ENCODE peak calls at places on chromosomes 5 and 9, in nine cellular contexts. One of them, this sample, is unnamed.
A peak's percentile ranks its signal among the peaks of the same experiment; 100 is the strongest.

GRCh38 chr5:14809369-14810144 is 62.0 kb downstream of the ANKH start:
- DNase-seq in thyroid gland: peak; percentile 26
- DNase-seq in PC-3: peak; percentile 93
- DNase-seq in right cardiac atrium: peak; percentile 60
- DNase-seq in astrocyte: peak; percentile 92
- DNase-seq in sigmoid colon: peak; percentile 73
- DNase-seq in PC-9: peak; percentile 69
- DNase-seq in small intestine: peak; percentile 37
- DNase-seq in lung: peak; percentile 39
- DNase-seq in this sample: peak; percentile 40

GRCh38 chr5:141135030-141135717 is at the start of gene PCDHB5:
- DNase-seq in right cardiac atrium: no peak
- DNase-seq in PC-9: no peak
- DNase-seq in sigmoid colon: no peak
- DNase-seq in PC-3: no peak
- DNase-seq in thyroid gland: peak; percentile 6
- DNase-seq in astrocyte: no peak
- DNase-seq in small intestine: no peak
- DNase-seq in lung: no peak
- DNase-seq in this sample: no peak

GRCh38 chr9:76107487-76107886 is 217.0 kb downstream of the PCSK5 start:
- DNase-seq in PC-9: no peak
- DNase-seq in right cardiac atrium: peak; percentile 47
- DNase-seq in astrocyte: peak; percentile 86
- DNase-seq in small intestine: no peak
- DNase-seq in lung: no peak
- DNase-seq in sigmoid colon: peak; percentile 74
- DNase-seq in PC-3: no peak
- DNase-seq in thyroid gland: no peak
- DNase-seq in this sample: no peak

GRCh38 chr5:109823597-109823996 is 133.9 kb downstream of the MAN2A1 start:
- DNase-seq in small intestine: no peak
- DNase-seq in PC-9: peak; percentile 54
- DNase-seq in PC-3: peak; percentile 92
- DNase-seq in thyroid gland: no peak
- DNase-seq in lung: no peak
- DNase-seq in sigmoid colon: no peak
- DNase-seq in right cardiac atrium: no peak
- DNase-seq in astrocyte: peak; percentile 35
- DNase-seq in this sample: no peak

GRCh38 chr9:3525088-3525835 is 539 bp downstream of the RFX3 start:
- DNase-seq in lung: no peak
- DNase-seq in right cardiac atrium: no peak
- DNase-seq in astrocyte: no peak
- DNase-seq in PC-9: no peak
- DNase-seq in thyroid gland: no peak
- DNase-seq in small intestine: no peak
- DNase-seq in sigmoid colon: no peak
- DNase-seq in PC-3: no peak
- DNase-seq in this sample: no peak

GRCh38 chr5:149666212-149666852 is 63.8 kb upstream of the PPARGC1B start:
- DNase-seq in PC-9: no peak
- DNase-seq in PC-3: peak; percentile 47
- DNase-seq in small intestine: no peak
- DNase-seq in right cardiac atrium: no peak
- DNase-seq in sigmoid colon: peak; percentile 72
- DNase-seq in thyroid gland: no peak
- DNase-seq in lung: no peak
- DNase-seq in astrocyte: peak; percentile 16
- DNase-seq in this sample: no peak

GRCh38 chr9:72129271-72130156 is 19.7 kb upstream of the GDA start:
- DNase-seq in lung: no peak
- DNase-seq in thyroid gland: no peak
- DNase-seq in small intestine: peak; percentile 97
- DNase-seq in PC-3: no peak
- DNase-seq in PC-9: peak; percentile 78
- DNase-seq in sigmoid colon: no peak
- DNase-seq in astrocyte: no peak
- DNase-seq in right cardiac atrium: no peak
- DNase-seq in this sample: peak; percentile 68

GRCh38 chr5:11797132-11797531 is 107.1 kb downstream of the CTNND2 start:
- DNase-seq in thyroid gland: peak; percentile 20
- DNase-seq in lung: no peak
- DNase-seq in sigmoid colon: no peak
- DNase-seq in PC-9: no peak
- DNase-seq in right cardiac atrium: no peak
- DNase-seq in PC-3: peak; percentile 91
- DNase-seq in small intestine: no peak
- DNase-seq in astrocyte: no peak
- DNase-seq in this sample: no peak

GRCh38 chr5:135543151-135543818 is 7.5 kb upstream of the NEUROG1 start:
- DNase-seq in thyroid gland: no peak
- DNase-seq in PC-3: no peak
- DNase-seq in small intestine: no peak
- DNase-seq in sigmoid colon: no peak
- DNase-seq in PC-9: no peak
- DNase-seq in astrocyte: no peak
- DNase-seq in lung: no peak
- DNase-seq in right cardiac atrium: no peak
- DNase-seq in this sample: no peak
- H3K4me3 ChIP-seq in thyroid gland: no peak overlapping the region
- H3K4me3 ChIP-seq in PC-3: no peak overlapping the region
- H3K4me3 ChIP-seq in small intestine: no peak overlapping the region
- H3K4me3 ChIP-seq in sigmoid colon: peak overlapping the region; percentile 37
- H3K4me3 ChIP-seq in PC-9: no peak overlapping the region
- H3K4me3 ChIP-seq in astrocyte: no peak overlapping the region
- H3K4me3 ChIP-seq in lung: peak overlapping the region; percentile 40
- H3K4me3 ChIP-seq in right cardiac atrium: peak overlapping the region; percentile 73
- H3K4me3 ChIP-seq in this sample: peak overlapping the region; percentile 38

GRCh38 chr5:172714491-172715420 is 56.2 kb downstream of the DUSP1 start:
- DNase-seq in right cardiac atrium: peak; percentile 84
- DNase-seq in PC-9: peak; percentile 80
- DNase-seq in thyroid gland: peak; percentile 67
- DNase-seq in sigmoid colon: peak; percentile 92
- DNase-seq in lung: peak; percentile 79
- DNase-seq in PC-3: peak; percentile 78
- DNase-seq in small intestine: peak; percentile 79
- DNase-seq in astrocyte: peak; percentile 33
- DNase-seq in this sample: peak; percentile 80
- H3K27ac ChIP-seq in right cardiac atrium: peak overlapping the region; percentile 89
- H3K27ac ChIP-seq in PC-9: peak overlapping the region; percentile 18
- H3K27ac ChIP-seq in thyroid gland: peak overlapping the region; percentile 75
- H3K27ac ChIP-seq in sigmoid colon: peak overlapping the region; percentile 55
- H3K27ac ChIP-seq in lung: peak overlapping the region; percentile 88
- H3K27ac ChIP-seq in PC-3: peak overlapping the region; percentile 67
- H3K27ac ChIP-seq in small intestine: no peak overlapping the region
- H3K27ac ChIP-seq in astrocyte: no peak overlapping the region
- H3K27ac ChIP-seq in this sample: no peak overlapping the region

GRCh38 chr9:90802534-90802933 is 915 bp downstream of the SYK start:
- DNase-seq in PC-3: no peak
- DNase-seq in thyroid gland: no peak
- DNase-seq in small intestine: peak; percentile 13
- DNase-seq in right cardiac atrium: no peak
- DNase-seq in lung: no peak
- DNase-seq in sigmoid colon: no peak
- DNase-seq in PC-9: no peak
- DNase-seq in astrocyte: no peak
- DNase-seq in this sample: no peak
- H3K4me3 ChIP-seq in PC-3: peak overlapping the region; percentile 83
- H3K4me3 ChIP-seq in thyroid gland: peak overlapping the region; percentile 69
- H3K4me3 ChIP-seq in small intestine: no peak overlapping the region
- H3K4me3 ChIP-seq in right cardiac atrium: peak overlapping the region; percentile 8
- H3K4me3 ChIP-seq in lung: no peak overlapping the region
- H3K4me3 ChIP-seq in sigmoid colon: peak overlapping the region; percentile 37
- H3K4me3 ChIP-seq in PC-9: peak overlapping the region; percentile 91
- H3K4me3 ChIP-seq in astrocyte: no peak overlapping the region
- H3K4me3 ChIP-seq in this sample: peak overlapping the region; percentile 58

GRCh38 chr9:1647776-1648175 is 367.4 kb upstream of the SMARCA2 start:
- DNase-seq in PC-3: peak; percentile 51
- DNase-seq in thyroid gland: no peak
- DNase-seq in right cardiac atrium: no peak
- DNase-seq in sigmoid colon: no peak
- DNase-seq in lung: no peak
- DNase-seq in PC-9: peak; percentile 34
- DNase-seq in astrocyte: no peak
- DNase-seq in small intestine: no peak
- DNase-seq in this sample: no peak
- H3K27ac ChIP-seq in PC-3: no peak overlapping the region
- H3K27ac ChIP-seq in thyroid gland: no peak overlapping the region
- H3K27ac ChIP-seq in right cardiac atrium: no peak overlapping the region
- H3K27ac ChIP-seq in sigmoid colon: no peak overlapping the region
- H3K27ac ChIP-seq in lung: no peak overlapping the region
- H3K27ac ChIP-seq in PC-9: no peak overlapping the region
- H3K27ac ChIP-seq in astrocyte: no peak overlapping the region
- H3K27ac ChIP-seq in small intestine: no peak overlapping the region
- H3K27ac ChIP-seq in this sample: no peak overlapping the region

GRCh38 chr9:115413766-115414382 is 295.9 kb upstream of the TNC start:
- DNase-seq in small intestine: no peak
- DNase-seq in PC-3: no peak
- DNase-seq in astrocyte: no peak
- DNase-seq in lung: no peak
- DNase-seq in thyroid gland: no peak
- DNase-seq in right cardiac atrium: no peak
- DNase-seq in sigmoid colon: no peak
- DNase-seq in PC-9: no peak
- DNase-seq in this sample: no peak

GRCh38 chr9:115411516-115411915 is 293.6 kb upstream of the TNC start:
- DNase-seq in lung: no peak
- DNase-seq in small intestine: no peak
- DNase-seq in right cardiac atrium: no peak
- DNase-seq in thyroid gland: no peak
- DNase-seq in PC-3: no peak
- DNase-seq in sigmoid colon: no peak
- DNase-seq in PC-9: no peak
- DNase-seq in astrocyte: peak; percentile 76
- DNase-seq in this sample: no peak

GRCh38 chr9:115414561-115414960 is 296.6 kb upstream of the TNC start:
- DNase-seq in sigmoid colon: no peak
- DNase-seq in astrocyte: no peak
- DNase-seq in PC-3: no peak
- DNase-seq in thyroid gland: no peak
- DNase-seq in PC-9: no peak
- DNase-seq in lung: no peak
- DNase-seq in right cardiac atrium: no peak
- DNase-seq in small intestine: no peak
- DNase-seq in this sample: no peak

GRCh38 chr9:115411993-115412452 is 294.1 kb upstream of the TNC start:
- DNase-seq in PC-3: no peak
- DNase-seq in lung: no peak
- DNase-seq in right cardiac atrium: no peak
- DNase-seq in PC-9: no peak
- DNase-seq in small intestine: no peak
- DNase-seq in thyroid gland: no peak
- DNase-seq in astrocyte: peak; percentile 85
- DNase-seq in sigmoid colon: no peak
- DNase-seq in this sample: no peak

GRCh38 chr9:115413304-115413703 is 295.3 kb upstream of the TNC start:
- DNase-seq in PC-9: no peak
- DNase-seq in PC-3: no peak
- DNase-seq in right cardiac atrium: no peak
- DNase-seq in thyroid gland: no peak
- DNase-seq in sigmoid colon: no peak
- DNase-seq in small intestine: no peak
- DNase-seq in lung: no peak
- DNase-seq in astrocyte: no peak
- DNase-seq in this sample: no peak
- H3K4me3 ChIP-seq in PC-9: no peak overlapping the region
- H3K4me3 ChIP-seq in PC-3: no peak overlapping the region
- H3K4me3 ChIP-seq in right cardiac atrium: no peak overlapping the region
- H3K4me3 ChIP-seq in thyroid gland: no peak overlapping the region
- H3K4me3 ChIP-seq in sigmoid colon: no peak overlapping the region
- H3K4me3 ChIP-seq in small intestine: no peak overlapping the region
- H3K4me3 ChIP-seq in lung: no peak overlapping the region
- H3K4me3 ChIP-seq in astrocyte: no peak overlapping the region
- H3K4me3 ChIP-seq in this sample: no peak overlapping the region

DNA sequence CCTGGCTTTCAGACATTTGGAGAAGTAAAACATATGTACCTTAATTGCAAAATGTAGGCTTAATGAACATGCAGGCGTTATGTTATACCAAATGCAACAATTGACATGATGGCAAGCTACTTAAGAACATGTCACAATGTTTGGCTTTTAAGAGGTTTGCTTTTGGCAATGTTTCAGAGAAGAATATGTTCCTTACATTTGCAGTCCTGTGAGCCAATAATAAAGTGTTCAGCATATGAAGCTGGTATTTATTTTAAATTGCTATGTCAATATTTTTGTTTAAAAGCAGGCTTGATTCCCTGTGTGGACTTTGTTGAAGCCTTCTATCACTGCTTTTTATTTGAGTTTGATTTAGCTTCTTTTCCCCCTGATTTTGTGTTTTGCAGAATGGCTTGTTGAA is 111.7 kb upstream of the NUDT12 start:
- DNase-seq in PC-9: no peak
- DNase-seq in lung: no peak
- DNase-seq in right cardiac atrium: no peak
- DNase-seq in PC-3: no peak
- DNase-seq in thyroid gland: no peak
- DNase-seq in astrocyte: no peak
- DNase-seq in small intestine: no peak
- DNase-seq in sigmoid colon: no peak
- DNase-seq in this sample: no peak
- H3K27ac ChIP-seq in PC-9: no peak overlapping the region
- H3K27ac ChIP-seq in lung: no peak overlapping the region
- H3K27ac ChIP-seq in right cardiac atrium: no peak overlapping the region
- H3K27ac ChIP-seq in PC-3: no peak overlapping the region
- H3K27ac ChIP-seq in thyroid gland: no peak overlapping the region
- H3K27ac ChIP-seq in astrocyte: no peak overlapping the region
- H3K27ac ChIP-seq in small intestine: no peak overlapping the region
- H3K27ac ChIP-seq in sigmoid colon: no peak overlapping the region
- H3K27ac ChIP-seq in this sample: no peak overlapping the region

This sample was measured in colonic mucosa.